ENCODE peak calls at places on chromosome 18, in five cellular contexts. One of them, this sample, is unnamed.
A peak's percentile ranks its signal among the peaks of the same experiment; 100 is the strongest.

GRCh38 chr18:75162467-75162866 is 46.5 kb downstream of the PTGR3 start:
- DNase-seq in IMR-90: peak; percentile 71
- DNase-seq in H9: no peak
- DNase-seq in mesenchymal stem cell: no peak
- DNase-seq in H1: no peak
- DNase-seq in this sample: no peak

GRCh38 chr18:29041976-29042375 is 865.0 kb upstream of the CDH2 start:
- DNase-seq in IMR-90: no peak
- DNase-seq in H9: no peak
- DNase-seq in mesenchymal stem cell: no peak
- DNase-seq in H1: no peak
- DNase-seq in this sample: no peak

GRCh38 chr18:35456181-35456850 is 41.4 kb downstream of the INO80C start:
- DNase-seq in mesenchymal stem cell: peak; percentile 48
- DNase-seq in IMR-90: peak; percentile 17
- DNase-seq in H1: no peak
- DNase-seq in H9: no peak
- DNase-seq in this sample: no peak

GRCh38 chr18:22342625-22343024 is 75.1 kb downstream of the CTAGE1 start:
- DNase-seq in IMR-90: peak; percentile 78
- DNase-seq in H1: no peak
- DNase-seq in H9: no peak
- DNase-seq in mesenchymal stem cell: peak; percentile 50
- DNase-seq in this sample: no peak

GRCh38 chr18:40868110-40868858 is 1086.8 kb upstream of the PIK3C3 start:
- DNase-seq in H9: no peak
- DNase-seq in IMR-90: peak; percentile 96
- DNase-seq in mesenchymal stem cell: peak; percentile 97
- DNase-seq in H1: no peak
- DNase-seq in this sample: no peak

GRCh38 chr18:36181386-36181785 is 5.9 kb upstream of the MOCOS start:
- DNase-seq in mesenchymal stem cell: no peak
- DNase-seq in H1: no peak
- DNase-seq in IMR-90: no peak
- DNase-seq in H9: no peak
- DNase-seq in this sample: no peak

GRCh38 chr18:63218472-63218871 is 101.1 kb downstream of the BCL2 start:
- DNase-seq in H1: no peak
- DNase-seq in H9: no peak
- DNase-seq in mesenchymal stem cell: no peak
- DNase-seq in IMR-90: no peak
- DNase-seq in this sample: no peak

GRCh38 chr18:45785015-45785597 is 40.4 kb upstream of the SIGLEC15 start:
- DNase-seq in mesenchymal stem cell: no peak
- DNase-seq in H1: no peak
- DNase-seq in H9: no peak
- DNase-seq in IMR-90: peak; percentile 52
- DNase-seq in this sample: no peak

GRCh38 chr18:24209558-24209957 is 70.7 kb downstream of the CABYR start:
- DNase-seq in IMR-90: peak; percentile 42
- DNase-seq in mesenchymal stem cell: no peak
- DNase-seq in H9: no peak
- DNase-seq in H1: no peak
- DNase-seq in this sample: no peak

GRCh38 chr18:26546170-26546874 is 2.0 kb downstream of the KCTD1 start:
- DNase-seq in mesenchymal stem cell: no peak
- DNase-seq in IMR-90: no peak
- DNase-seq in H1: no peak
- DNase-seq in H9: no peak
- DNase-seq in this sample: no peak

GRCh38 chr18:26546875-26547301 is 1.5 kb downstream of the KCTD1 start:
- DNase-seq in H1: no peak
- DNase-seq in mesenchymal stem cell: no peak
- DNase-seq in H9: no peak
- DNase-seq in IMR-90: no peak
- DNase-seq in this sample: no peak

GRCh38 chr18:26549103-26549485 is 741 bp upstream of the KCTD1 start:
- DNase-seq in H9: no peak
- DNase-seq in H1: no peak
- DNase-seq in IMR-90: peak; percentile 31
- DNase-seq in mesenchymal stem cell: peak; percentile 54
- DNase-seq in this sample: peak; percentile 48

GRCh38 chr18:26548144-26549102 is at the start of gene KCTD1:
- DNase-seq in IMR-90: peak; percentile 84
- DNase-seq in mesenchymal stem cell: peak; percentile 88
- DNase-seq in H9: peak; percentile 90
- DNase-seq in H1: no peak
- DNase-seq in this sample: peak; percentile 81

GRCh38 chr18:26547302-26548143 is 830 bp downstream of the KCTD1 start:
- DNase-seq in IMR-90: peak; percentile 84
- DNase-seq in mesenchymal stem cell: peak; percentile 80
- DNase-seq in H1: no peak
- DNase-seq in H9: peak; percentile 86
- DNase-seq in this sample: peak; percentile 77
- H3K14ac ChIP-seq in IMR-90: no peak overlapping the region
- H3K14ac ChIP-seq in mesenchymal stem cell: peak overlapping the region; percentile 64
- H3K14ac ChIP-seq in H1: no peak overlapping the region
- H3K14ac ChIP-seq in H9: no peak overlapping the region
- H3K14ac ChIP-seq in this sample: peak overlapping the region; percentile 77

DNA sequence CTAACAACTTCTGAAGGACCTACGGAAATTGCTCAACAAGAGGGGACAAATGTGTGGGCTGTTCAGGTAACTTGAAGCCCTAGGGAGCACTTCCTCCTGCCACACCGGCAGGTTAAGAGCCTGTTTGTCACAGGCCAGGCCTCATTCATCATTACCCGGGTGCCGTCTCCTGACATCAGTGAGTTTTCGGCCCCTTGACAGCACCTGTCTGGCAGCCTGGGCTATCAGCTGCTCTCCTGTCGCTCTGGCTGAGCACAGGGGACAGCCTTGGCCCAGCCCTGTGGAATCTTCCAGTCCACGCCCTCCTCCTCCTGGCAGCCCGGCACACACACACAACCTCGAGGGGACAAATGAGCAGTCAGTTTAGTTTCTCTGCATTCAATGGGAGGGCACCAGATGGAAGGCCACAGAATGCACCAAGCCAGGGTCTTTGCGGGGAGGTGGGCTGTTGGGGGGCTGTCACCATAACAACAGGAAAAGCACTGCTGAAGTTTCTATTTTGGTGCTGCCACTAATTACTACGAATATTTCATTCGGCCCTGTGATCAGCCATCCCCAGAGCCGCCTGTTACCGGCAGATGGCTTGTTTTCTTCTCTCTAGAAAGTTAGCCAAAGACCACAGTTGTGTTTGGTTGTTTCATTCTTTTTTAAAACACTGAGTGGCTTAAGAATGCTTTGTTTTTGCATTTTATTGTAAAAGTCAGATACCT is 190.0 kb upstream of the NDUFV2 start:
- DNase-seq in H1: no peak
- DNase-seq in IMR-90: no peak
- DNase-seq in mesenchymal stem cell: no peak
- DNase-seq in H9: peak; percentile 55
- DNase-seq in this sample: peak; percentile 6
- H3K9me3 ChIP-seq in H1: peaks cover 12% of the 10 kb centered on the region
- H3K9me3 ChIP-seq in IMR-90: peaks cover 3% of the 10 kb centered on the region
- H3K9me3 ChIP-seq in mesenchymal stem cell: no peaks in the 10 kb centered on the region
- H3K9me3 ChIP-seq in H9: no peaks in the 10 kb centered on the region
- H3K9me3 ChIP-seq in this sample: peaks cover 2% of the 10 kb centered on the region

DNA sequence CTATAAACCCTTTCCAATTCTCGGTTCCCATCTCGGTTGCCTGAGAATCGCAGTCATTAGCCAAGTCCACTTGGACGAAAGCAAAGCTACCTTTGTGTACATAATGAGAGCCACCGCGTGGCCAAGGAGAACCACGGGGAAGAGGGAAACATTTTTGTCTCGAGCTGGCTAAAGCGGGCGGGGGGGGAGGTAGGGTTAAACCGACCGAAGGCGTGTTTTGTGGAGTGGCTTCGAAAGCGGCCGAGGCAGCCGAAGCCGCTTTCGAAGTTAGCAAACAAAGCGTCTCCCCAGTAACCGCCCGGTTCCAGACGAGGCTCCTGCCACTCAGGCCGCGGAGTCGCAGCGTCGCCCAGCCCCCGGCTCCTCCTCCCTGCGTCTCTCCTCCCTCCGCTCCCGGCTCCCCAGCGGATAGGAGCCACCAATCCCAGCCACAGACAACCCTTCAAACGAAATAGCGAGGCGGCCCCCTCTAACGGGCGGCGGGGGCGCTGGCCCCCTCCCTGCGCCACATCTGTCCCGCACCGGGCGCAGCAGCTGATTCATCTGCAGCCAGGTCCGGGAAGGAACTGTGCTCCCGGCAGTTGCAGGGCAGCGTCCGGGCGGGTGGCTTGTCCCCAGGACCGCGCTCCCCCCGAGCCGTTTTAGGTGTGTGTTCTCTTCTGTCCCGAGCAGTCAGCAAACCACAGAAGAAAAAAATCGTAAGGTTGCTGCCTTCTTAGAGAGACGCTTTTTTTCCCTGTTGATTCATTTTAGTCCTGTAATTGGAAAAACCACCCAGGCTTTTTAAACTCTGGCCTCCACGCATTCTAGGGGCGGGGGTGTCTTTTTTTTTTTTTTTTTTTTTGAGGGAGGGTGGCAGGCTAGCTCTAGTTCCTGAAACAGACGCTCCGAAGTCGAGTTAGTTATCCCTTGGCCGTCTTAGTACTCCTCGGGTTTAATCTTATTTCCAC is 1.8 kb upstream of the TGIF1 start:
- DNase-seq in H9: peak; percentile 98
- DNase-seq in H1: peak; percentile 92
- DNase-seq in IMR-90: peak; percentile 96
- DNase-seq in mesenchymal stem cell: peak; percentile 99
- DNase-seq in this sample: peak; percentile 97
- H3K14ac ChIP-seq in H9: peak overlapping the region; percentile 93
- H3K14ac ChIP-seq in H1: no peak overlapping the region
- H3K14ac ChIP-seq in IMR-90: peak overlapping the region; percentile 82
- H3K14ac ChIP-seq in mesenchymal stem cell: no peak overlapping the region
- H3K14ac ChIP-seq in this sample: no peak overlapping the region

GRCh38 chr18:80023173-80023572 is 11.1 kb upstream of the RBFA start:
- DNase-seq in H9: no peak
- DNase-seq in IMR-90: no peak
- DNase-seq in H1: no peak
- DNase-seq in mesenchymal stem cell: no peak
- DNase-seq in this sample: no peak
- H3K9me3 ChIP-seq in H9: peaks cover 62% of the 10 kb centered on the region
- H3K9me3 ChIP-seq in IMR-90: peaks cover 53% of the 10 kb centered on the region
- H3K9me3 ChIP-seq in H1: peaks cover 71% of the 10 kb centered on the region
- H3K9me3 ChIP-seq in mesenchymal stem cell: peaks cover 51% of the 10 kb centered on the region
- H3K9me3 ChIP-seq in this sample: peaks cover 20% of the 10 kb centered on the region

DNA sequence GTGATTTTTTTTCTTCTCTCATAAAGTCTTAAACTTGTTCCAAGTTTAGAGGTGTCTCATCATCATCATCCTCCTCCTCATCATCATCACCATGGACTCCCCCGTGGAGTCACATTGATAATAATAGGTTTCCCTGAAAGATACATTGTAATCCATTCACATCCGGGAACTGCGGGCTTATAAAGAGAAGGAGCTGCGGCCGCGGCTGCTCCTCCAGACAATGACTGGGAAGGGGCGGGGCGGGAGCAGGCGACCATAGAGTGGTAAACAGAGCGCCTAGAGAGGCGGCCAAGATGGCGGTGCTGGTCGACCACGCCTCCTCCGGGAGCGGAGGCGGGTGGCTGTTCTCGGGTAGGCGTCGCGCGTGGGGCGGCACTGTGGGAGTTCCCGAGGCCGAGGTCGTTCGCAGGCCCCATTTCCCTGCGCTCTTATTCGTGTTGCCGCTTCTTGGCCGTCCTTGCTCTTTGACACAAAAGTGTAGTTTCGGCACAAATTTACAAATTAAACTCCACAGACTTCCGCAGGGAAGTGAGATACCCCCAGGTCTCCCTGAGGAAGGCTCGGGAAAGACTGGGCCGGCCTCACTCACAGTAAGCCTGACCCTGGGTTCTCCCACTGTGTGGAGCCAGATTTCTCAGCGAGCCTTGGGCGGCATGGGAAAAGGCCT is 1.8 kb upstream of the TCF4 start:
- DNase-seq in IMR-90: peak; percentile 96
- DNase-seq in H9: peak; percentile 93
- DNase-seq in mesenchymal stem cell: peak; percentile 96
- DNase-seq in H1: peak; percentile 83
- DNase-seq in this sample: peak; percentile 91
- H3K14ac ChIP-seq in IMR-90: peak overlapping the region; percentile 97
- H3K14ac ChIP-seq in H9: peak overlapping the region; percentile 97
- H3K14ac ChIP-seq in mesenchymal stem cell: no peak overlapping the region
- H3K14ac ChIP-seq in H1: no peak overlapping the region
- H3K14ac ChIP-seq in this sample: no peak overlapping the region

DNA sequence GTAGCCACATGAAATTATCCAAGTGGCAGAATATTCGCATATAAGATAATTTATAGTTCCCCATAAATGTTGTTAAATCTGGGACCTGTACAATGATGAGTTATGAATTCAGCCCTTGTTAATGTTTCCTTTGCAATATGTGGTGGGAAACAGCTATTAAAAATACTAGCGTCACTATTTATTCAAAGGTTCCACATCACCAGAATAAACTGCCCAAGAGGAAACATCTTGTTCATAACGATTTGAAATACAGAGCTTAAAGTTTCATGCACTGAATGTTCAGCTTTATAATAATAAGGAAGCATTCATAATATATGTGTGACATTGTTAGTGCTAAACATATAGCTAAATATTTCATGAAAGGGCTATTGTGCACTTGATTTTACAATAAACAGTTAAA is 224.0 kb upstream of the TCF4 start:
- DNase-seq in H9: no peak
- DNase-seq in mesenchymal stem cell: no peak
- DNase-seq in H1: no peak
- DNase-seq in IMR-90: no peak
- DNase-seq in this sample: no peak
- H3K9me3 ChIP-seq in H9: no peaks in the 10 kb centered on the region
- H3K9me3 ChIP-seq in mesenchymal stem cell: no peaks in the 10 kb centered on the region
- H3K9me3 ChIP-seq in H1: no peaks in the 10 kb centered on the region
- H3K9me3 ChIP-seq in IMR-90: no peaks in the 10 kb centered on the region
- H3K9me3 ChIP-seq in this sample: no peaks in the 10 kb centered on the region

GRCh38 chr18:77021075-77021474 is 111.5 kb downstream of the MBP start:
- DNase-seq in mesenchymal stem cell: no peak
- DNase-seq in IMR-90: no peak
- DNase-seq in H9: no peak
- DNase-seq in H1: no peak
- DNase-seq in this sample: no peak

GRCh38 chr18:77020561-77020960 is 112.0 kb downstream of the MBP start:
- DNase-seq in H9: no peak
- DNase-seq in mesenchymal stem cell: no peak
- DNase-seq in H1: no peak
- DNase-seq in IMR-90: no peak
- DNase-seq in this sample: no peak

GRCh38 chr18:77017355-77017754 is 115.2 kb downstream of the MBP start:
- DNase-seq in mesenchymal stem cell: no peak
- DNase-seq in H9: no peak
- DNase-seq in IMR-90: no peak
- DNase-seq in H1: no peak
- DNase-seq in this sample: no peak

GRCh38 chr18:77022116-77022515 is 110.5 kb downstream of the MBP start:
- DNase-seq in H9: no peak
- DNase-seq in IMR-90: no peak
- DNase-seq in H1: no peak
- DNase-seq in mesenchymal stem cell: no peak
- DNase-seq in this sample: no peak

GRCh38 chr18:77019641-77020040 is 112.9 kb downstream of the MBP start:
- DNase-seq in H9: no peak
- DNase-seq in IMR-90: no peak
- DNase-seq in mesenchymal stem cell: no peak
- DNase-seq in H1: no peak
- DNase-seq in this sample: no peak
- H3K14ac ChIP-seq in H9: no peak overlapping the region
- H3K14ac ChIP-seq in IMR-90: no peak overlapping the region
- H3K14ac ChIP-seq in mesenchymal stem cell: no peak overlapping the region
- H3K14ac ChIP-seq in H1: no peak overlapping the region
- H3K14ac ChIP-seq in this sample: no peak overlapping the region

This sample was measured in neuronal stem cell.